ENCODE peak calls at places on chromosome 4, in five cellular contexts. O is neural progenitor cell, D is SK-N-SH, N is HCT116, F is MM.1S. M is an unnamed sample.

GRCh38 chr4:1871471-1872021 is 353 bp downstream of the NSD2 start:
- DNase-seq in O (no peak), D (peak; percentile 85), N (no peak), F (peak; percentile 18), M (no peak)

GRCh38 chr4:13527192-13527982 is 16.9 kb downstream of the NKX3-2 start:
- DNase-seq in O (no peak), D (peak; percentile 32), N (no peak), F (no peak), M (no peak)

GRCh38 chr4:89293299-89293698 is 14.3 kb downstream of the GPRIN3 start:
- DNase-seq in O (no peak), D (no peak), N (no peak), F (peak; percentile 62), M (no peak)

GRCh38 chr4:183376381-183376780 is 54.2 kb upstream of the CLDN24 start:
- DNase-seq in O (no peak), D (no peak), N (no peak), F (no peak), M (no peak)

GRCh38 chr4:179095585-179096228 is 1653.5 kb upstream of the AGA start:
- DNase-seq in O (peak; percentile 82), D (no peak), N (no peak), F (peak; percentile 42), M (peak; percentile 26)

GRCh38 chr4:2251795-2252529 is 9.9 kb downstream of the MXD4 start:
- DNase-seq in O (no peak), D (peak; percentile 35), N (no peak), F (no peak), M (no peak)

GRCh38 chr4:88584471-88584900 is 7.8 kb upstream of the HERC3 start:
- DNase-seq in O (peak; percentile 57), D (no peak), N (no peak), F (no peak), M (no peak)

GRCh38 chr4:23877758-23878229 is 12.1 kb downstream of the PPARGC1A start:
- DNase-seq in O (no peak), D (no peak), N (no peak), F (no peak), M (no peak)

GRCh38 chr4:48804584-48805301 is 24.7 kb upstream of the FRYL start:
- DNase-seq in O (no peak), D (no peak), N (no peak), F (no peak), M (no peak)

GRCh38 chr4:16843831-16844508 is 54.5 kb downstream of the LDB2 start:
- DNase-seq in O (no peak), D (no peak), N (no peak), F (no peak), M (no peak)

GRCh38 chr4:144644368-144645101 is 1.4 kb upstream of the HHIP start:
- DNase-seq in O (no peak), D (no peak), N (no peak), F (no peak), M (no peak)

GRCh38 chr4:8739357-8739756 is 132.3 kb downstream of the HMX1 start:
- DNase-seq in O (no peak), D (no peak), N (no peak), F (no peak), M (no peak)

GRCh38 chr4:139887378-139887801 is 221.8 kb downstream of the MGST2 start:
- DNase-seq in O (no peak), D (no peak), N (no peak), F (no peak), M (no peak)

GRCh38 chr4:139884438-139884837 is 218.8 kb downstream of the MGST2 start:
- DNase-seq in O (peak; percentile 36), D (no peak), N (no peak), F (no peak), M (no peak)

GRCh38 chr4:139889194-139889762 is 223.7 kb downstream of the MGST2 start:
- DNase-seq in O (no peak), D (no peak), N (no peak), F (no peak), M (peak; percentile 73)

GRCh38 chr4:139887962-139888735 is 222.5 kb downstream of the MGST2 start:
- DNase-seq in O (no peak), D (peak; percentile 23), N (no peak), F (no peak), M (peak; percentile 26)

DNA sequence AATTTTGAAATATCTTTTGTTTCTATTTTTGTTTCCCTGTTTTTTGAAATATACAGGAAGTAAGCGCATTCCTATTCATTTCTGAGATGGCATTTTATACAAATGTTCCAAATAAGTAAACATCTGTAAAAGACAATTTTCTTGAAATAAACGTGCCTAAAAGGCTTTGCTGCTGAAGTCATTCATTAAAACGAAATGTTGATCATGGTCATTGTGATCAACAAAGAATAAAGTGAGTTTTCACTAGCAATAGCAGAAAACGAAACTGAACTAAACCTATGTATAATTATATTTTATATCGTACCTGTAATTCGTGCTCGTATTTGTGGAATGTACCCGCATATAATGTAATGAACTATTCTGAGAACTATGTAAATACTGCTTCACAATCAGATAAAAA is 221.2 kb downstream of the MGST2 start:
- DNase-seq in O (no peak), D (no peak), N (no peak), F (no peak), M (no peak)
- H3K9ac ChIP-seq in O (no peak overlapping the region), D (peak overlapping the region; percentile 36), N (no peak overlapping the region), F (no peak overlapping the region), M (peak overlapping the region; percentile 50)

GRCh38 chr4:150033937-150034336 is 44.3 kb upstream of the DCLK2 start:
- DNase-seq in O (no peak), D (no peak), N (no peak), F (no peak), M (peak; percentile 31)
- TF ChIP-seq EZH2phosphoT487 in O (no peak), D (no peak), N (no peak), F (no peak), M (no peak)

GRCh38 chr4:137946423-137946822 is 295.7 kb downstream of the SLC7A11 start:
- DNase-seq in O (no peak), D (no peak), N (no peak), F (no peak), M (peak; percentile 7)
- TF ChIP-seq CTCF in O (no peak), D (no peak), N (no peak), F (no peak), M (no peak)

DNA sequence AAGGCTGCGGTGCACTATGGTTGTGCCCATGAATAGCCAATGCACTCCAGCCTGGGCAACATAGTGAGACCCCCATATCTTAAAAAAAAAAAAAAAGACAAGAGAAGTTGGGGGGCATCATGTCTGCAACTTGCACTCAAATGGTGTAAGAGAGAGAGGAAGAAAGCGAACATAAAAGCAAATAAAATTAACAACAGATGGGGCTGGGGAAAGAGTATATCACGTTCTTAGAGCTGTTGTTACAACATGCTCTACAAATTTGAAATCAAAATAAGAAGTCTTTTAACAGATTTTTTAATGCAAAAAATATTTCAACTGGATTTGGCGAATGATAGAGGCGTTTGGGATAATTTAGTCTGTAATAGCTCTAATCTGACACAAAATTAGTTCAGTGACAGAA is 144.9 kb downstream of the FNIP2 start:
- DNase-seq in O (no peak), D (no peak), N (no peak), F (no peak), M (no peak)
- H3K9ac ChIP-seq in O (no peak overlapping the region), D (no peak overlapping the region), N (no peak overlapping the region), F (no peak overlapping the region), M (no peak overlapping the region)

M was measured in PC-3.